ENCODE peak calls at places on chromosomes 5 and 9, in seven cellular contexts. H is neuronal stem cell; Q is fibroblast of lung; T is CD8-positive, alpha-beta memory T cell; Z is heart right ventricle; E is BE2C; U is MG63. F is an unnamed sample.

GRCh38 chr5:157020508-157021213 is 38.3 kb downstream of the HAVCR1 start:
- DNase-seq in H (no peak), Q (no peak), T (no peak), Z (peak; percentile 9), E (no peak), U (no peak), F (peak; percentile 29)

GRCh38 chr5:39584921-39585320 is 160.1 kb upstream of the DAB2 start:
- DNase-seq in H (no peak), Q (peak; percentile 77), T (no peak), Z (no peak), E (no peak), U (no peak), F (no peak)

GRCh38 chr5:15267966-15268365 is 232.0 kb upstream of the FBXL7 start:
- DNase-seq in H (no peak), Q (no peak), T (no peak), Z (no peak), E (no peak), U (no peak), F (no peak)

GRCh38 chr5:113513384-113514262 is at the start of gene YTHDC2:
- DNase-seq in H (peak; percentile 82), Q (peak; percentile 87), T (peak; percentile 79), Z (peak; percentile 88), E (peak; percentile 94), U (peak; percentile 93), F (peak; percentile 94)

GRCh38 chr5:21236896-21237830 is 1249.2 kb upstream of the CDH18 start:
- DNase-seq in H (no peak), Q (peak; percentile 76), T (no peak), Z (no peak), E (no peak), U (no peak), F (no peak)

GRCh38 chr5:68533571-68534051 is 318.1 kb downstream of the PIK3R1 start:
- DNase-seq in H (no peak), Q (no peak), T (no peak), Z (no peak), E (peak; percentile 72), U (no peak), F (peak; percentile 60)

GRCh38 chr5:137289856-137290255 is 209.3 kb downstream of the SPOCK1 start:
- DNase-seq in H (no peak), Q (no peak), T (no peak), Z (no peak), E (no peak), U (no peak), F (no peak)

GRCh38 chr9:106376689-106377088 is 486.3 kb upstream of the ZNF462 start:
- DNase-seq in H (no peak), Q (peak; percentile 8), T (no peak), Z (no peak), E (no peak), U (no peak), F (no peak)

GRCh38 chr5:66118294-66118693 is 25.8 kb upstream of the SREK1 start:
- DNase-seq in H (no peak), Q (no peak), T (no peak), Z (peak; percentile 38), E (no peak), U (no peak), F (no peak)

GRCh38 chr5:142587354-142587965 is 98.4 kb downstream of the FGF1 start:
- DNase-seq in H (peak; percentile 18), Q (peak; percentile 28), T (no peak), Z (peak; percentile 40), E (peak; percentile 60), U (peak; percentile 21), F (peak; percentile 72)

GRCh38 chr9:94648191-94648590 is 8.9 kb upstream of the FBP1 start:
- DNase-seq in H (no peak), Q (no peak), T (no peak), Z (no peak), E (no peak), U (no peak), F (no peak)

GRCh38 chr9:19229725-19230355 is 653 bp upstream of the DENND4C start:
- DNase-seq in H (no peak), Q (no peak), T (peak; percentile 57), Z (peak; percentile 47), E (no peak), U (peak; percentile 68), F (peak; percentile 53)

GRCh38 chr5:160463775-160464465 is 42.3 kb downstream of the PTTG1 start:
- DNase-seq in H (no peak), Q (peak; percentile 89), T (no peak), Z (no peak), E (no peak), U (peak; percentile 38), F (no peak)

GRCh38 chr5:10250804-10251276 is 760 bp downstream of the CCT5 start:
- DNase-seq in H (no peak), Q (peak; percentile 39), T (no peak), Z (no peak), E (no peak), U (no peak), F (no peak)

GRCh38 chr9:84374516-84374915 is 34.0 kb upstream of the SLC28A3 start:
- DNase-seq in H (no peak), Q (no peak), T (no peak), Z (no peak), E (no peak), U (no peak), F (no peak)

GRCh38 chr5:158899792-158900191 is 199.9 kb downstream of the EBF1 start:
- DNase-seq in H (no peak), Q (no peak), T (no peak), Z (peak; percentile 29), E (peak; percentile 32), U (peak; percentile 95), F (no peak)

GRCh38 chr9:33250458-33250995 is 10.6 kb downstream of the SPINK4 start:
- DNase-seq in H (no peak), Q (peak; percentile 58), T (no peak), Z (no peak), E (no peak), U (peak; percentile 15), F (no peak)

GRCh38 chr5:65142511-65143011 is 339.2 kb downstream of the ADAMTS6 start:
- DNase-seq in H (peak; percentile 82), Q (peak; percentile 81), T (no peak), Z (no peak), E (no peak), U (no peak), F (peak; percentile 85)

GRCh38 chr5:119527346-119527745 is 75.0 kb downstream of the HSD17B4 start:
- DNase-seq in H (no peak), Q (peak; percentile 16), T (no peak), Z (no peak), E (no peak), U (peak; percentile 18), F (no peak)

GRCh38 chr9:7324031-7324654 is 475.4 kb downstream of the DMAC1 start:
- DNase-seq in H (no peak), Q (peak; percentile 9), T (no peak), Z (no peak), E (no peak), U (no peak), F (no peak)

GRCh38 chr9:126703330-126704156 is 89.8 kb downstream of the LMX1B start:
- DNase-seq in H (no peak), Q (no peak), T (no peak), Z (no peak), E (no peak), U (no peak), F (no peak)

GRCh38 chr5:61298580-61298979 is 33.5 kb upstream of the ZSWIM6 start:
- DNase-seq in H (no peak), Q (peak; percentile 80), T (no peak), Z (no peak), E (no peak), U (no peak), F (no peak)

GRCh38 chr5:1168751-1169607 is 32.4 kb upstream of the SLC6A19 start:
- DNase-seq in H (no peak), Q (no peak), T (no peak), Z (no peak), E (no peak), U (no peak), F (no peak)
- H3K9me3 ChIP-seq in H (no peaks in the 10 kb centered on the region), Q (no peaks in the 10 kb centered on the region), T (no peaks in the 10 kb centered on the region), Z (no peaks in the 10 kb centered on the region), E (no peaks in the 10 kb centered on the region), U (peaks cover 2% of the 10 kb centered on the region), F (no peaks in the 10 kb centered on the region)

GRCh38 chr5:135456238-135457099 is 4.3 kb upstream of the TIFAB start:
- DNase-seq in H (no peak), Q (peak; percentile 92), T (no peak), Z (no peak), E (no peak), U (peak; percentile 89), F (no peak)
- H3K4me3 ChIP-seq in H (no peak overlapping the region), Q (no peak overlapping the region), T (no peak overlapping the region), Z (no peak overlapping the region), E (no peak overlapping the region), U (no peak overlapping the region), F (no peak overlapping the region)

GRCh38 chr5:150879358-150879757 is 25.4 kb downstream of the ZNF300 start:
- DNase-seq in H (no peak), Q (peak; percentile 4), T (no peak), Z (no peak), E (no peak), U (no peak), F (no peak)
- H3K9me3 ChIP-seq in H (no peaks in the 10 kb centered on the region), Q (no peaks in the 10 kb centered on the region), T (no peaks in the 10 kb centered on the region), Z (peaks cover 17% of the 10 kb centered on the region), E (no peaks in the 10 kb centered on the region), U (peaks cover 6% of the 10 kb centered on the region), F (peaks cover 3% of the 10 kb centered on the region)

GRCh38 chr9:114894801-114895433 is 35.5 kb downstream of the TNFSF8 start:
- DNase-seq in H (no peak), Q (peak; percentile 98), T (no peak), Z (peak; percentile 29), E (no peak), U (peak; percentile 82), F (peak; percentile 57)
- H3K4me3 ChIP-seq in H (no peak overlapping the region), Q (no peak overlapping the region), T (no peak overlapping the region), Z (no peak overlapping the region), E (no peak overlapping the region), U (no peak overlapping the region), F (no peak overlapping the region)

GRCh38 chr5:176420086-176420485 is 3.7 kb upstream of the CLTB start:
- DNase-seq in H (no peak), Q (no peak), T (no peak), Z (no peak), E (no peak), U (no peak), F (no peak)
- H3K9me3 ChIP-seq in H (peaks cover 5% of the 10 kb centered on the region), Q (no peaks in the 10 kb centered on the region), T (no peaks in the 10 kb centered on the region), Z (no peaks in the 10 kb centered on the region), E (no peaks in the 10 kb centered on the region), U (peaks cover 7% of the 10 kb centered on the region), F (peaks cover 6% of the 10 kb centered on the region)

GRCh38 chr9:131271506-131271931 is 4.8 kb downstream of the FAM78A start:
- DNase-seq in H (no peak), Q (no peak), T (no peak), Z (no peak), E (no peak), U (no peak), F (no peak)
- H3K4me3 ChIP-seq in H (no peak overlapping the region), Q (no peak overlapping the region), T (peak overlapping the region; percentile 70), Z (peak overlapping the region; percentile 86), E (no peak overlapping the region), U (no peak overlapping the region), F (no peak overlapping the region)

GRCh38 chr9:81648891-81649290 is 40.5 kb downstream of the TLE1 start:
- DNase-seq in H (no peak), Q (no peak), T (no peak), Z (no peak), E (no peak), U (no peak), F (no peak)
- H3K9me3 ChIP-seq in H (no peaks in the 10 kb centered on the region), Q (no peaks in the 10 kb centered on the region), T (no peaks in the 10 kb centered on the region), Z (no peaks in the 10 kb centered on the region), E (no peaks in the 10 kb centered on the region), U (no peaks in the 10 kb centered on the region), F (no peaks in the 10 kb centered on the region)